ENCODE peak calls at places on chromosome 1, in ten cellular contexts. J is heart right ventricle; M is ascending aorta; L is AG04449; N is kidney; K is RWPE1; D is BJ; H is lower leg skin; Q is CD8-positive, alpha-beta T cell; Y is HL-60. F is an unnamed sample.

GRCh38 chr1:199173356-199173755 is 534.5 kb downstream of the PTPRC start:
- DNase-seq in J (no peak), M (no peak), L (peak), N (no peak), K (no peak), D (peak), H (no peak), Q (no peak), Y (no peak), F (no peak)

GRCh38 chr1:221371671-221372070 is 370.2 kb downstream of the DUSP10 start:
- DNase-seq in J (no peak), M (no peak), L (no peak), N (no peak), K (no peak), D (no peak), H (no peak), Q (no peak), Y (no peak), F (no peak)

GRCh38 chr1:24904731-24905354 is 25.2 kb downstream of the RUNX3 start:
- DNase-seq in J (no peak), M (peak), L (no peak), N (peak), K (no peak), D (no peak), H (peak), Q (no peak), Y (no peak), F (no peak)

GRCh38 chr1:115233598-115233997 is 104.5 kb downstream of the NGF start:
- DNase-seq in J (no peak), M (no peak), L (no peak), N (no peak), K (no peak), D (no peak), H (no peak), Q (no peak), Y (no peak), F (no peak)

GRCh38 chr1:193270996-193271395 is 84.6 kb upstream of the B3GALT2 start:
- DNase-seq in J (no peak), M (no peak), L (peak), N (no peak), K (no peak), D (no peak), H (no peak), Q (no peak), Y (no peak), F (no peak)

GRCh38 chr1:79716481-79716880 is 710.0 kb upstream of the ADGRL4 start:
- DNase-seq in J (no peak), M (no peak), L (no peak), N (no peak), K (peak), D (peak), H (no peak), Q (no peak), Y (no peak), F (no peak)

GRCh38 chr1:207922554-207922953 is 11.6 kb upstream of the CD34 start:
- DNase-seq in J (peak), M (no peak), L (no peak), N (peak), K (no peak), D (no peak), H (no peak), Q (no peak), Y (no peak), F (no peak)

GRCh38 chr1:43005460-43006351 is 47.0 kb upstream of the SLC2A1 start:
- DNase-seq in J (no peak), M (no peak), L (no peak), N (peak), K (no peak), D (no peak), H (no peak), Q (no peak), Y (no peak), F (no peak)

GRCh38 chr1:17565551-17565971 is 26.1 kb downstream of the ARHGEF10L start:
- DNase-seq in J (no peak), M (no peak), L (no peak), N (peak), K (no peak), D (no peak), H (no peak), Q (no peak), Y (no peak), F (no peak)

GRCh38 chr1:43979528-43980254 is 681 bp downstream of the B4GALT2 start:
- DNase-seq in J (peak), M (no peak), L (no peak), N (no peak), K (peak), D (no peak), H (peak), Q (no peak), Y (peak), F (no peak)

GRCh38 chr1:183633676-183634343 is 1.8 kb downstream of the ARPC5 start:
- DNase-seq in J (no peak), M (no peak), L (peak), N (no peak), K (peak), D (peak), H (no peak), Q (no peak), Y (peak), F (peak)

GRCh38 chr1:44645466-44646244 is 28.6 kb downstream of the TMEM53 start:
- DNase-seq in J (no peak), M (peak), L (no peak), N (no peak), K (no peak), D (no peak), H (no peak), Q (no peak), Y (no peak), F (no peak)

GRCh38 chr1:43073490-43074230 is 98.4 kb downstream of the EBNA1BP2 start:
- DNase-seq in J (peak), M (peak), L (no peak), N (peak), K (peak), D (no peak), H (peak), Q (peak), Y (peak), F (peak)

GRCh38 chr1:1752671-1753606 is 25.3 kb downstream of the NADK start:
- DNase-seq in J (no peak), M (no peak), L (no peak), N (peak), K (no peak), D (no peak), H (no peak), Q (no peak), Y (no peak), F (no peak)

GRCh38 chr1:87955038-87955437 is 626.4 kb downstream of the LMO4 start:
- DNase-seq in J (no peak), M (no peak), L (no peak), N (no peak), K (no peak), D (no peak), H (no peak), Q (no peak), Y (no peak), F (no peak)

GRCh38 chr1:27119270-27119618 is 35.7 kb downstream of the SLC9A1 start:
- DNase-seq in J (peak), M (peak), L (no peak), N (no peak), K (no peak), D (no peak), H (no peak), Q (no peak), Y (no peak), F (peak)

GRCh38 chr1:209266590-209267172 is 316.8 kb upstream of the CAMK1G start:
- DNase-seq in J (no peak), M (no peak), L (no peak), N (no peak), K (peak), D (no peak), H (no peak), Q (no peak), Y (no peak), F (no peak)

GRCh38 chr1:209268479-209268878 is 315.0 kb upstream of the CAMK1G start:
- DNase-seq in J (no peak), M (no peak), L (no peak), N (no peak), K (no peak), D (no peak), H (no peak), Q (no peak), Y (no peak), F (no peak)

GRCh38 chr1:209267968-209268367 is 315.5 kb upstream of the CAMK1G start:
- DNase-seq in J (no peak), M (no peak), L (no peak), N (no peak), K (no peak), D (no peak), H (no peak), Q (no peak), Y (no peak), F (no peak)
- TF ChIP-seq CTCF in J (no peak), M (no peak), L (no peak), N (no peak), K (no peak), D (no peak), H (no peak), Q (no peak), Y (no peak), F (no peak)

DNA sequence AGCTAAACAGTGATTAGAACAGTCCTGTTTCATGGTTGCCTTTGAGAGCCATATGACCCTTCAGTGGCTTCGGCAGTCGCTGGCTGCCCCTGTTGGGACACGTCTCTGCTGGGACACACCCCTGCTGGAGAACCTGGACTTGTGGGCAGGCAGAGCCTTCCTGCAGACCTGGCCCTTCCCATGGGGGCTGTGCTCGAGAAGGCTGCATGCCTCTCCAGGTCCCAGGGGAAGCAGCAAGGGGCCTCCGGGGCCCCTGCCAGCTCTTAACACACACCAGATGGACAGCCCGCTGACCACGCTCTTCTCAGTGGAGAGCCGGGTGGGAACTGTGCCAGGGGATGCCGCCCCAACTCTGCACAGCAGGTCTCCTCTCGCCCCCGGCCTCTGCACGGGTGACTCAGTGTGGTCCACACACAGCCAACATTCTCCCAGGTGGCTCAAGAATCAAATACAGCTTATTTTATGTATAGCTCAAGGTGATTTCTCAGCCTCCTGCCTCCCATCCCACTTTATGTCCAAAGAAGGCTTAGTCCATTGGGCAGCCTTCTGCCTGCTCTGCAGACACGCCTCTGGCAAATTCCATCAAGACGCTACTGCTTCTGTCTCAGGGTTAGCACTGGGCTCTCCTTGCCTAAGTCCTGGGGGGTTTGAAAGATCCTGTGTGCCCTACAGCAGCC is 450.8 kb downstream of the KIF26B start:
- DNase-seq in J (no peak), M (no peak), L (peak), N (no peak), K (peak), D (peak), H (peak), Q (no peak), Y (no peak), F (peak)
- TF ChIP-seq CTCF in J (no peak), M (no peak), L (no peak), N (no peak), K (no peak), D (no peak), H (no peak), Q (no peak), Y (no peak), F (no peak)

GRCh38 chr1:236280438-236281285 is 1.1 kb downstream of the ERO1B start:
- DNase-seq in J (peak), M (no peak), L (no peak), N (no peak), K (no peak), D (no peak), H (no peak), Q (peak), Y (peak), F (no peak)
- TF ChIP-seq CTCF in J (no peak), M (no peak), L (no peak), N (no peak), K (no peak), D (no peak), H (no peak), Q (no peak), Y (no peak), F (no peak)

DNA sequence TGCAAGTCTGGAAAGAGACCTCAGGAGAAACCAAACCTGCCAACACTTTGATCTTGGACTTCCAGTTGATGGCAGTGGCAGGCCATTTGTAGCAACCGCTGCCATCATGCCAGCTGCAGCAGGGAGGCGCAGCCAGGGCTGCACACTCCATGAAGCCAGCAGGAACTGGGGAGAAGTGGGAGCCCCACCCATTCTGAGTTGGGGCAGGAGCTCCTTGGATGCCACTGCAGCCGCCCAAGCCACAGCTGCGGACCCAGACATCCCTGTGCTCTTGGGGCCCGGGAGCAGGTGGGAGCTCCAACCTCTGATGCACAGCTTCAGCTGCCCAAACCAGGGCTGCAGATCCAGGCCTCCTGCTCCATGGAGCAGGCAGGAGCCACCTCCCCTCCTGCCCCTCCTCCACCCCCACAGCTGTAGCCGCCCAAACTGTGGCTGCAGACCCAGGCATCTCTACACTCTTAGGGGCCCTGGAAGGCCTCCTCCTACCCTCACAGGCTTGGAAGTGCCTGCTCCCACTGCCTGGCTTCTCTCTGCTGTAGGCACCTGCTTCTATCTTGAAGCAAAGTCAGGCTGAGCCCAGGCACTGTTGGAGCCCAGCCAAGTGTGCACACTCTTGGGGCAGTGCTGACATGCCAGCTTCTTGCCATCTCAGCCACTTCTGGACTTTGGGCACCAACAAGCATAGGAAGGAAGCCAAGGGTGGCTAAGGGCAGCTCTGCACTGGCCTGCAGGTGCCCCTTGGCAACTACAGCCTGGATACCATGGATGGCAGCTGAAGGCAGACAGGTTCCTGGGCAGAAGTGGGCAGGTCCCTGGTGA is 20.0 kb upstream of the DISP1 start:
- DNase-seq in J (no peak), M (no peak), L (no peak), N (peak), K (no peak), D (no peak), H (no peak), Q (no peak), Y (no peak), F (no peak)
- TF ChIP-seq CTCF in J (no peak), M (no peak), L (no peak), N (peak), K (no peak), D (peak), H (no peak), Q (no peak), Y (no peak), F (peak)

GRCh38 chr1:117284408-117285215 is 73.9 kb upstream of the VTCN1 start:
- DNase-seq in J (no peak), M (no peak), L (peak), N (no peak), K (peak), D (peak), H (no peak), Q (no peak), Y (peak), F (peak)
- TF ChIP-seq CTCF in J (peak), M (peak), L (peak), N (peak), K (peak), D (peak), H (no peak), Q (no peak), Y (peak), F (peak)

F was measured in AG09319.